ENCODE peak calls at places on chromosome 18, in four cellular contexts. One of them, this sample, is unnamed.

GRCh38 chr18:60191926-60192325 is 180.6 kb downstream of the MC4R start:
- DNase-seq in SK-N-SH: no peak
- DNase-seq in K562: no peak
- DNase-seq in HepG2: no peak
- DNase-seq in this sample: no peak

GRCh38 chr18:21468514-21469164 is 131.9 kb downstream of the ESCO1 start:
- DNase-seq in SK-N-SH: no peak
- DNase-seq in HepG2: no peak
- DNase-seq in K562: no peak
- DNase-seq in this sample: no peak

GRCh38 chr18:3119401-3120323 is 100.1 kb downstream of the MYOM1 start:
- DNase-seq in HepG2: peak
- DNase-seq in SK-N-SH: no peak
- DNase-seq in K562: no peak
- DNase-seq in this sample: no peak

GRCh38 chr18:9428301-9428706 is 47.0 kb upstream of the RALBP1 start:
- DNase-seq in SK-N-SH: peak
- DNase-seq in HepG2: no peak
- DNase-seq in K562: no peak
- DNase-seq in this sample: no peak

GRCh38 chr18:22102948-22103663 is 66.3 kb upstream of the GATA6 start:
- DNase-seq in HepG2: no peak
- DNase-seq in K562: no peak
- DNase-seq in SK-N-SH: no peak
- DNase-seq in this sample: no peak

GRCh38 chr18:5619381-5619780 is 75.6 kb upstream of the EPB41L3 start:
- DNase-seq in HepG2: no peak
- DNase-seq in SK-N-SH: no peak
- DNase-seq in K562: no peak
- DNase-seq in this sample: no peak

GRCh38 chr18:36697905-36698304 is 130.9 kb downstream of the TPGS2 start:
- DNase-seq in K562: no peak
- DNase-seq in SK-N-SH: no peak
- DNase-seq in HepG2: no peak
- DNase-seq in this sample: no peak

GRCh38 chr18:8212893-8213805 is 396.1 kb upstream of the RAB12 start:
- DNase-seq in K562: no peak
- DNase-seq in HepG2: no peak
- DNase-seq in SK-N-SH: no peak
- DNase-seq in this sample: no peak

GRCh38 chr18:56851774-56852173 is 200.6 kb downstream of the WDR7 start:
- DNase-seq in K562: no peak
- DNase-seq in SK-N-SH: no peak
- DNase-seq in HepG2: no peak
- DNase-seq in this sample: no peak

GRCh38 chr18:23284629-23285028 is 149.3 kb downstream of the CABLES1 start:
- DNase-seq in HepG2: no peak
- DNase-seq in SK-N-SH: no peak
- DNase-seq in K562: no peak
- DNase-seq in this sample: no peak

GRCh38 chr18:22179174-22179573 is 9.8 kb downstream of the GATA6 start:
- DNase-seq in K562: no peak
- DNase-seq in HepG2: no peak
- DNase-seq in SK-N-SH: no peak
- DNase-seq in this sample: no peak

GRCh38 chr18:21740724-21741510 is at the start of gene MIB1:
- DNase-seq in HepG2: no peak
- DNase-seq in SK-N-SH: peak
- DNase-seq in K562: peak
- DNase-seq in this sample: peak

GRCh38 chr18:26495267-26495666 is 53.1 kb downstream of the KCTD1 start:
- DNase-seq in SK-N-SH: no peak
- DNase-seq in K562: no peak
- DNase-seq in HepG2: no peak
- DNase-seq in this sample: no peak

GRCh38 chr18:58051765-58052460 is 7.9 kb downstream of the NEDD4L start:
- DNase-seq in HepG2: no peak
- DNase-seq in SK-N-SH: no peak
- DNase-seq in K562: no peak
- DNase-seq in this sample: no peak

GRCh38 chr18:9615973-9616559 is 1.7 kb upstream of the PPP4R1 start:
- DNase-seq in HepG2: no peak
- DNase-seq in SK-N-SH: no peak
- DNase-seq in K562: no peak
- DNase-seq in this sample: no peak

GRCh38 chr18:72762505-72763122 is 105.2 kb downstream of the NETO1 start:
- DNase-seq in K562: peak
- DNase-seq in HepG2: peak
- DNase-seq in SK-N-SH: peak
- DNase-seq in this sample: no peak

GRCh38 chr18:44839239-44839666 is 158.6 kb downstream of the SETBP1 start:
- DNase-seq in HepG2: no peak
- DNase-seq in SK-N-SH: no peak
- DNase-seq in K562: peak
- DNase-seq in this sample: peak

GRCh38 chr18:42082415-42083234 is 127.6 kb downstream of the PIK3C3 start:
- DNase-seq in HepG2: no peak
- DNase-seq in K562: no peak
- DNase-seq in SK-N-SH: no peak
- DNase-seq in this sample: no peak

GRCh38 chr18:42074704-42075103 is 119.7 kb downstream of the PIK3C3 start:
- DNase-seq in SK-N-SH: no peak
- DNase-seq in HepG2: no peak
- DNase-seq in K562: no peak
- DNase-seq in this sample: no peak

GRCh38 chr18:42078711-42079110 is 123.7 kb downstream of the PIK3C3 start:
- DNase-seq in SK-N-SH: no peak
- DNase-seq in HepG2: no peak
- DNase-seq in K562: no peak
- DNase-seq in this sample: no peak
- TF ChIP-seq FOXJ3 in SK-N-SH: no peak
- TF ChIP-seq FOXJ3 in HepG2: no peak
- TF ChIP-seq FOXJ3 in K562: no peak
- TF ChIP-seq FOXJ3 in this sample: no peak

DNA sequence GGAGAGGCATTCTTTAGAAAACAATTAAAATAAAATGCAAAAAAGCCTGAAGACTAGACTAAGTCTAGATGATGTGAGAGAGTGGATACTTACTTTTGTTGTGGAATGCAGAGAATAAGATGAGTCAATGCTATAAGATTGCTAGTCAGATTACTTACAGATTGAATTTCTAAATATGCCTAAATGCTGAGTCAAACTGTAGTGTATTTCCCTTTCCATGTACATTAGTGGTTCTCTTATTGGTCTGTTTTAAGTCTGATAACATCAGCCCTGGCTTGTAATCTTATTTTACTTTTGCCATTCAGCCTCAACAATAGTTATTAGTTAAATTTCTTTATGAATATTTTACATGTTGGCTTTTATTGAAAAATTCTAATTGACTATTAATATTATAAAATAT is 702.7 kb downstream of the SOCS6 start:
- DNase-seq in K562: no peak
- DNase-seq in SK-N-SH: no peak
- DNase-seq in HepG2: no peak
- DNase-seq in this sample: no peak
- TF ChIP-seq FOXJ3 in K562: no peak
- TF ChIP-seq FOXJ3 in SK-N-SH: no peak
- TF ChIP-seq FOXJ3 in HepG2: no peak
- TF ChIP-seq FOXJ3 in this sample: no peak

GRCh38 chr18:79888016-79888415 is 63.4 kb downstream of the SLC66A2 start:
- DNase-seq in K562: no peak
- DNase-seq in HepG2: no peak
- DNase-seq in SK-N-SH: no peak
- DNase-seq in this sample: no peak

GRCh38 chr18:79890638-79891037 is 60.8 kb downstream of the SLC66A2 start:
- DNase-seq in HepG2: no peak
- DNase-seq in SK-N-SH: no peak
- DNase-seq in K562: no peak
- DNase-seq in this sample: no peak

GRCh38 chr18:79884963-79885728 is 66.3 kb downstream of the SLC66A2 start:
- DNase-seq in HepG2: no peak
- DNase-seq in K562: no peak
- DNase-seq in SK-N-SH: peak
- DNase-seq in this sample: no peak

GRCh38 chr18:79887181-79888000 is 64.1 kb downstream of the SLC66A2 start:
- DNase-seq in K562: no peak
- DNase-seq in SK-N-SH: peak
- DNase-seq in HepG2: no peak
- DNase-seq in this sample: no peak

DNA sequence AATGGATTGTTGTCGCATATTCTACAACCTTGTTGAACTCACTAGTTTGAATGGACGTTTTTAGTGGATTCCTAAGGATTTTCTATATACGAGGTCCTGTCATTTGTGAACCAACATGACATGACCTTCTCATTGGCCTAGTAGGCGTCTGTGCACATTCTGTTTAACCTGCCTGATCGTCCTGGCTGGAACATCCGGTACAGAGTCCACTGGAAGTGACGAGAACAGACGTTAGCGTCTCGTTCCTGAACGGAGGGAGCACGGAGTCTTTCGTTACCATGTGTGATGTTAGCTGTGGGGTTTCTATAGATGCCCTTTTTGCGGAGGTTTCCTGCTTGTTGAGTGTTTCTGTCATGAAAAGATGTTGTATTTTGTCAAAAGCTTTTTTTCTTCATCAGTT is 61.9 kb downstream of the SLC66A2 start:
- DNase-seq in SK-N-SH: no peak
- DNase-seq in K562: no peak
- DNase-seq in HepG2: peak
- DNase-seq in this sample: no peak
- TF ChIP-seq FOXJ3 in SK-N-SH: no peak
- TF ChIP-seq FOXJ3 in K562: no peak
- TF ChIP-seq FOXJ3 in HepG2: no peak
- TF ChIP-seq FOXJ3 in this sample: no peak

DNA sequence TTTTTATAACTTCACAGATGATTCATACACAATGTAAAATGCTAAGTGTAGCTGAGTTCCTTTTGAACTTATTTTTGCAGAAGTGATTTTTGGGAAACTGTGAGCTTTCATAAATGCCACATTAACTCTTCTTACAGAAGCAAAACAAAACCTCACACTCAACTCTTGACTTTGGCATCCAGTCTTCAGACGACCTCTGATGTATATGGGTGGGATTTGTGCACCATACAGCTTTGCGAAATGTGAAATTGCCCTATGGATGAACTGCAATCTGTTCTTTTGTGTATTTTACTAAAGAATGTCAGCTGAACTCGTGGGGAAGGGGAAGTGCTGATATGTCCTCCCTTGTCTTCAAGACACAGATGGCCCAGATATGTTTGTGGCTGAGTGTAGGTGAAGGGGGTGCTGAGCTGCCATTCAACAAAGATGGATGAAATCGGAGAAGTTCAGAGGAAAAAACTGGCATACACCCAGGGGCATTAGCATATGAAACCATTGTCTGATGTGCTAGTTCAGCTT is 218.3 kb downstream of the PTGR3 start:
- DNase-seq in SK-N-SH: no peak
- DNase-seq in K562: no peak
- DNase-seq in HepG2: no peak
- DNase-seq in this sample: no peak
- TF ChIP-seq FOXJ3 in SK-N-SH: no peak
- TF ChIP-seq FOXJ3 in K562: no peak
- TF ChIP-seq FOXJ3 in HepG2: no peak
- TF ChIP-seq FOXJ3 in this sample: no peak

GRCh38 chr18:35074581-35074980 is 33.4 kb downstream of the MAPRE2 start:
- DNase-seq in HepG2: no peak
- DNase-seq in K562: no peak
- DNase-seq in SK-N-SH: no peak
- DNase-seq in this sample: no peak
- TF ChIP-seq FOXJ3 in HepG2: no peak
- TF ChIP-seq FOXJ3 in K562: no peak
- TF ChIP-seq FOXJ3 in SK-N-SH: no peak
- TF ChIP-seq FOXJ3 in this sample: no peak